ENCODE peak calls at places on chromosomes 1 and 21, in six cellular contexts. One of them, this sample, is unnamed.

GRCh38 chr1:59669752-59670312 is 144.9 kb upstream of the HOOK1 start:
- DNase-seq in EH: peak; percentile 82
- DNase-seq in stimulated activated CD4-positive, alpha-beta T cell treated with anti-CD3 and anti-CD28 coated beads, Interleukin-12 subunit alpha, Interleukin-12 subunit beta, amount 100 ng/mL, for 4 hours: no peak
- DNase-seq in neural progenitor cell: peak; percentile 87
- DNase-seq in Kasumi-1: no peak
- DNase-seq in left ventricle myocardium superior: peak; percentile 75
- DNase-seq in this sample: peak; percentile 82

GRCh38 chr1:152398812-152399698 is 15.0 kb downstream of the CRNN start:
- DNase-seq in Kasumi-1: no peak
- DNase-seq in neural progenitor cell: no peak
- DNase-seq in left ventricle myocardium superior: no peak
- DNase-seq in EH: peak; percentile 23
- DNase-seq in stimulated activated CD4-positive, alpha-beta T cell treated with anti-CD3 and anti-CD28 coated beads, Interleukin-12 subunit alpha, Interleukin-12 subunit beta, amount 100 ng/mL, for 4 hours: no peak
- DNase-seq in this sample: no peak

GRCh38 chr1:246317723-246318359 is 189.2 kb downstream of the SMYD3 start:
- DNase-seq in stimulated activated CD4-positive, alpha-beta T cell treated with anti-CD3 and anti-CD28 coated beads, Interleukin-12 subunit alpha, Interleukin-12 subunit beta, amount 100 ng/mL, for 4 hours: no peak
- DNase-seq in left ventricle myocardium superior: no peak
- DNase-seq in Kasumi-1: no peak
- DNase-seq in neural progenitor cell: no peak
- DNase-seq in EH: peak; percentile 76
- DNase-seq in this sample: no peak

GRCh38 chr1:209567788-209568187 is 15.7 kb upstream of the CAMK1G start:
- DNase-seq in EH: peak; percentile 77
- DNase-seq in neural progenitor cell: no peak
- DNase-seq in Kasumi-1: no peak
- DNase-seq in left ventricle myocardium superior: no peak
- DNase-seq in stimulated activated CD4-positive, alpha-beta T cell treated with anti-CD3 and anti-CD28 coated beads, Interleukin-12 subunit alpha, Interleukin-12 subunit beta, amount 100 ng/mL, for 4 hours: no peak
- DNase-seq in this sample: no peak

GRCh38 chr1:204262506-204263239 is 48.9 kb upstream of the GOLT1A start:
- DNase-seq in stimulated activated CD4-positive, alpha-beta T cell treated with anti-CD3 and anti-CD28 coated beads, Interleukin-12 subunit alpha, Interleukin-12 subunit beta, amount 100 ng/mL, for 4 hours: no peak
- DNase-seq in EH: no peak
- DNase-seq in left ventricle myocardium superior: no peak
- DNase-seq in neural progenitor cell: no peak
- DNase-seq in Kasumi-1: no peak
- DNase-seq in this sample: no peak

GRCh38 chr1:21251773-21252471 is 38.3 kb downstream of the ECE1 start:
- DNase-seq in neural progenitor cell: no peak
- DNase-seq in left ventricle myocardium superior: no peak
- DNase-seq in EH: peak; percentile 94
- DNase-seq in Kasumi-1: no peak
- DNase-seq in stimulated activated CD4-positive, alpha-beta T cell treated with anti-CD3 and anti-CD28 coated beads, Interleukin-12 subunit alpha, Interleukin-12 subunit beta, amount 100 ng/mL, for 4 hours: peak; percentile 12
- DNase-seq in this sample: no peak

GRCh38 chr21:45950740-45951515 is 30.6 kb upstream of the COL6A1 start:
- DNase-seq in left ventricle myocardium superior: peak; percentile 74
- DNase-seq in stimulated activated CD4-positive, alpha-beta T cell treated with anti-CD3 and anti-CD28 coated beads, Interleukin-12 subunit alpha, Interleukin-12 subunit beta, amount 100 ng/mL, for 4 hours: no peak
- DNase-seq in neural progenitor cell: no peak
- DNase-seq in EH: peak; percentile 57
- DNase-seq in Kasumi-1: no peak
- DNase-seq in this sample: peak; percentile 46

GRCh38 chr1:147738129-147738528 is 22.3 kb downstream of the GJA5 start:
- DNase-seq in Kasumi-1: no peak
- DNase-seq in left ventricle myocardium superior: no peak
- DNase-seq in stimulated activated CD4-positive, alpha-beta T cell treated with anti-CD3 and anti-CD28 coated beads, Interleukin-12 subunit alpha, Interleukin-12 subunit beta, amount 100 ng/mL, for 4 hours: no peak
- DNase-seq in EH: no peak
- DNase-seq in neural progenitor cell: no peak
- DNase-seq in this sample: no peak

GRCh38 chr1:230166366-230167132 is 99.5 kb downstream of the GALNT2 start:
- DNase-seq in stimulated activated CD4-positive, alpha-beta T cell treated with anti-CD3 and anti-CD28 coated beads, Interleukin-12 subunit alpha, Interleukin-12 subunit beta, amount 100 ng/mL, for 4 hours: no peak
- DNase-seq in neural progenitor cell: no peak
- DNase-seq in Kasumi-1: no peak
- DNase-seq in left ventricle myocardium superior: no peak
- DNase-seq in EH: no peak
- DNase-seq in this sample: no peak

GRCh38 chr21:45069085-45069484 is 5.3 kb upstream of the ADARB1 start:
- DNase-seq in Kasumi-1: no peak
- DNase-seq in EH: no peak
- DNase-seq in left ventricle myocardium superior: no peak
- DNase-seq in neural progenitor cell: no peak
- DNase-seq in stimulated activated CD4-positive, alpha-beta T cell treated with anti-CD3 and anti-CD28 coated beads, Interleukin-12 subunit alpha, Interleukin-12 subunit beta, amount 100 ng/mL, for 4 hours: no peak
- DNase-seq in this sample: no peak

GRCh38 chr1:14136881-14137280 is 436.9 kb downstream of the PRDM2 start:
- DNase-seq in EH: no peak
- DNase-seq in neural progenitor cell: no peak
- DNase-seq in left ventricle myocardium superior: no peak
- DNase-seq in stimulated activated CD4-positive, alpha-beta T cell treated with anti-CD3 and anti-CD28 coated beads, Interleukin-12 subunit alpha, Interleukin-12 subunit beta, amount 100 ng/mL, for 4 hours: no peak
- DNase-seq in Kasumi-1: no peak
- DNase-seq in this sample: no peak

GRCh38 chr1:39183503-39184353 is 20.8 kb upstream of the MACF1 start:
- DNase-seq in neural progenitor cell: no peak
- DNase-seq in left ventricle myocardium superior: no peak
- DNase-seq in stimulated activated CD4-positive, alpha-beta T cell treated with anti-CD3 and anti-CD28 coated beads, Interleukin-12 subunit alpha, Interleukin-12 subunit beta, amount 100 ng/mL, for 4 hours: peak; percentile 65
- DNase-seq in Kasumi-1: peak; percentile 86
- DNase-seq in EH: peak; percentile 86
- DNase-seq in this sample: no peak

GRCh38 chr1:202806845-202807366 is 1.3 kb downstream of the KDM5B start:
- DNase-seq in Kasumi-1: peak; percentile 53
- DNase-seq in stimulated activated CD4-positive, alpha-beta T cell treated with anti-CD3 and anti-CD28 coated beads, Interleukin-12 subunit alpha, Interleukin-12 subunit beta, amount 100 ng/mL, for 4 hours: peak; percentile 22
- DNase-seq in neural progenitor cell: peak; percentile 48
- DNase-seq in EH: peak; percentile 29
- DNase-seq in left ventricle myocardium superior: peak; percentile 42
- DNase-seq in this sample: peak; percentile 76

GRCh38 chr1:12480748-12481362 is 137.2 kb downstream of the DHRS3 start:
- DNase-seq in neural progenitor cell: no peak
- DNase-seq in left ventricle myocardium superior: no peak
- DNase-seq in stimulated activated CD4-positive, alpha-beta T cell treated with anti-CD3 and anti-CD28 coated beads, Interleukin-12 subunit alpha, Interleukin-12 subunit beta, amount 100 ng/mL, for 4 hours: peak; percentile 17
- DNase-seq in EH: peak; percentile 95
- DNase-seq in Kasumi-1: peak; percentile 89
- DNase-seq in this sample: no peak

GRCh38 chr1:19866758-19867157 is 15.4 kb upstream of the OTUD3 start:
- DNase-seq in EH: peak; percentile 80
- DNase-seq in Kasumi-1: no peak
- DNase-seq in stimulated activated CD4-positive, alpha-beta T cell treated with anti-CD3 and anti-CD28 coated beads, Interleukin-12 subunit alpha, Interleukin-12 subunit beta, amount 100 ng/mL, for 4 hours: no peak
- DNase-seq in left ventricle myocardium superior: no peak
- DNase-seq in neural progenitor cell: no peak
- DNase-seq in this sample: no peak

GRCh38 chr1:3245768-3246167 is 176.8 kb downstream of the PRDM16 start:
- DNase-seq in stimulated activated CD4-positive, alpha-beta T cell treated with anti-CD3 and anti-CD28 coated beads, Interleukin-12 subunit alpha, Interleukin-12 subunit beta, amount 100 ng/mL, for 4 hours: no peak
- DNase-seq in EH: no peak
- DNase-seq in neural progenitor cell: no peak
- DNase-seq in Kasumi-1: no peak
- DNase-seq in left ventricle myocardium superior: no peak
- DNase-seq in this sample: peak; percentile 21

This sample was measured in retina.